ENCODE peak calls at places on chromosomes 2 and 18, in eight cellular contexts. Y is colonic mucosa, N is fibroblast of lung, Q is foreskin fibroblast, R is uterus, J is GM12865, L is fibroblast of pulmonary artery, D is cardiac fibroblast. H is an unnamed sample.
A peak's percentile ranks its signal among the peaks of the same experiment; 100 is the strongest.

GRCh38 chr2:65722028-65722427 is 289.6 kb upstream of the SPRED2 start:
- DNase-seq in R (peak; percentile 61), N (peak; percentile 51), J (no peak), D (peak; percentile 17), L (peak; percentile 12), Y (peak; percentile 20), Q (peak; percentile 4), H (no peak)

GRCh38 chr2:37664190-37664751 is 7.2 kb downstream of the CDC42EP3 start:
- DNase-seq in L (no peak), Y (no peak), D (no peak), R (no peak), J (no peak), Q (no peak), N (no peak), H (no peak)

GRCh38 chr2:143085125-143085784 is 44.0 kb upstream of the ARHGAP15 start:
- DNase-seq in Q (no peak), D (no peak), N (no peak), L (no peak), J (peak; percentile 10), R (no peak), Y (no peak), H (no peak)

GRCh38 chr2:45929674-45930395 is 278.4 kb downstream of the PRKCE start:
- DNase-seq in N (no peak), D (no peak), Y (no peak), R (no peak), Q (no peak), L (no peak), J (no peak), H (no peak)

GRCh38 chr2:166494140-166494544 is at the start of gene SCN7A:
- DNase-seq in J (no peak), Y (peak; percentile 22), D (peak; percentile 57), R (peak; percentile 78), Q (peak; percentile 77), N (peak; percentile 86), L (peak; percentile 61), H (no peak)

GRCh38 chr2:116810645-116811044 is 1003.8 kb upstream of the DDX18 start:
- DNase-seq in D (no peak), Y (no peak), L (no peak), R (no peak), N (no peak), Q (peak; percentile 48), J (no peak), H (no peak)

GRCh38 chr2:36362291-36362690 is 6.7 kb downstream of the CRIM1 start:
- DNase-seq in Y (no peak), R (no peak), J (no peak), Q (peak; percentile 77), D (peak; percentile 73), N (peak; percentile 76), L (peak; percentile 81), H (no peak)

GRCh38 chr18:60197233-60197632 is 175.3 kb downstream of the MC4R start:
- DNase-seq in N (no peak), L (no peak), Q (peak; percentile 3), Y (no peak), J (no peak), D (no peak), R (no peak), H (no peak)

GRCh38 chr18:56377161-56377560 is 261.2 kb downstream of the TXNL1 start:
- DNase-seq in N (no peak), L (no peak), R (no peak), Q (peak; percentile 47), D (no peak), Y (no peak), J (no peak), H (no peak)

GRCh38 chr2:36044389-36044788 is 311.2 kb upstream of the CRIM1 start:
- DNase-seq in J (no peak), N (no peak), L (no peak), D (no peak), Q (no peak), R (no peak), Y (no peak), H (no peak)

GRCh38 chr2:89781962-89782361 is 1090.5 kb downstream of the RPIA start:
- DNase-seq in N (no peak), L (no peak), R (no peak), Q (no peak), J (no peak), D (no peak), Y (no peak), H (no peak)

GRCh38 chr2:8648441-8648840 is 33.4 kb upstream of the ID2 start:
- DNase-seq in D (no peak), Q (no peak), L (no peak), N (no peak), J (no peak), Y (no peak), R (no peak), H (no peak)

GRCh38 chr2:545228-545627 is 132.0 kb downstream of the TMEM18 start:
- DNase-seq in Q (no peak), D (no peak), R (no peak), N (no peak), L (no peak), J (no peak), Y (no peak), H (no peak)

GRCh38 chr2:15730545-15731212 is 139.0 kb downstream of the DDX1 start:
- DNase-seq in R (peak; percentile 88), Y (peak; percentile 86), N (peak; percentile 95), L (peak; percentile 98), Q (peak; percentile 92), D (peak; percentile 98), J (peak; percentile 63), H (peak; percentile 69)

GRCh38 chr2:36478332-36478738 is 119.6 kb downstream of the FEZ2 start:
- DNase-seq in R (no peak), D (peak; percentile 96), L (peak; percentile 94), N (peak; percentile 64), Q (peak; percentile 93), J (no peak), Y (peak; percentile 43), H (no peak)

GRCh38 chr2:108407864-108408729 is 30.3 kb downstream of the SULT1C4 start:
- DNase-seq in J (peak; percentile 26), D (no peak), N (no peak), Y (no peak), L (no peak), R (no peak), Q (no peak), H (no peak)

GRCh38 chr2:181174880-181175590 is 194.6 kb downstream of the UBE2E3 start:
- DNase-seq in Y (no peak), J (no peak), D (no peak), Q (peak; percentile 64), N (peak; percentile 86), L (peak; percentile 26), R (no peak), H (no peak)

GRCh38 chr2:207516206-207516605 is 13.6 kb upstream of the CREB1 start:
- DNase-seq in D (peak; percentile 52), J (no peak), Y (no peak), R (no peak), Q (peak; percentile 44), N (peak; percentile 12), L (peak; percentile 25), H (no peak)

GRCh38 chr2:144522741-144523605 is 3.1 kb upstream of the ZEB2 start:
- DNase-seq in Q (peak; percentile 65), J (no peak), L (no peak), Y (no peak), D (peak; percentile 24), R (no peak), N (peak; percentile 47), H (no peak)

GRCh38 chr2:144521702-144522101 is 1.8 kb upstream of the ZEB2 start:
- DNase-seq in R (no peak), Y (no peak), J (no peak), N (peak; percentile 39), Q (peak; percentile 25), D (peak; percentile 19), L (no peak), H (no peak)

GRCh38 chr2:144524190-144524957 is 4.5 kb upstream of the ZEB2 start:
- DNase-seq in L (no peak), D (peak; percentile 75), J (no peak), R (peak; percentile 66), Q (peak; percentile 67), Y (no peak), N (peak; percentile 63), H (no peak)

GRCh38 chr2:144520718-144521487 is 984 bp upstream of the ZEB2 start:
- DNase-seq in D (peak; percentile 94), N (peak; percentile 98), J (no peak), Y (no peak), R (no peak), Q (peak; percentile 91), L (peak; percentile 89), H (no peak)

GRCh38 chr2:144523606-144524131 is 3.8 kb upstream of the ZEB2 start:
- DNase-seq in Q (peak; percentile 50), J (no peak), L (no peak), Y (no peak), D (peak; percentile 43), N (peak; percentile 42), R (no peak), H (no peak)
- H3K4me3 ChIP-seq in Q (peak overlapping the region; percentile 69), J (no peak overlapping the region), L (peak overlapping the region; percentile 62), Y (peak overlapping the region; percentile 25), D (peak overlapping the region; percentile 60), N (peak overlapping the region; percentile 67), R (peak overlapping the region; percentile 56), H (no peak overlapping the region)

DNA sequence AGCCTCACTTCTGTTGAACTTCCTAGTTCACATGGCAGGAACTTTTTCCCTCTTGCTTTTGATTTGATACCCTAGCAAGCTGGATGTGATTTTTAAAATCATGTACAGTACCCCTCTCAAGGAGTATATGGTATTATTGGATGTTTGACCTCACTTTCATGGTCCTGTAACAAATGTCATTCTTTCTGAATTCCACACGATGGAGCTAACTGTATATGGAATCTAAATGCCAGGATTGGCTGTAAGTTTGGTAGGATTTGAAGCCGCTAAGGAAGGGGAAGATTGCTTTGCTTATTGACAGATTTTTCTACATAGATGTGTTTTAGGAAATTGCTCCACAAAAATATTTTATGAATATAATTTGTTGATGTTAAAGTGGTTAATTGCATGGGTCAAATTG is 18.3 kb downstream of the MAIP1 start:
- DNase-seq in L (peak; percentile 70), Q (peak; percentile 76), N (peak; percentile 86), Y (no peak), J (no peak), D (peak; percentile 73), R (no peak), H (no peak)
- TF ChIP-seq CTCF in L (peak; percentile 62), Q (peak; percentile 46), N (peak; percentile 47), Y (peak; percentile 39), J (peak; percentile 25), D (peak; percentile 45), R (peak; percentile 33), H (peak; percentile 66)

GRCh38 chr2:237486819-237487448 is at the start of gene MLPH:
- DNase-seq in D (peak; percentile 50), Q (peak; percentile 89), R (peak; percentile 63), J (no peak), N (peak; percentile 49), Y (peak; percentile 83), L (no peak), H (no peak)
- H3K4me3 ChIP-seq in D (peak within 1 kb of the TSS; percentile 72), Q (peak within 1 kb of the TSS; percentile 83), R (peak within 1 kb of the TSS; percentile 41), J (no peak within 1 kb of the TSS), N (peak within 1 kb of the TSS; percentile 68), Y (peak within 1 kb of the TSS; percentile 42), L (peak within 1 kb of the TSS; percentile 62), H (peak within 1 kb of the TSS; percentile 88)

DNA sequence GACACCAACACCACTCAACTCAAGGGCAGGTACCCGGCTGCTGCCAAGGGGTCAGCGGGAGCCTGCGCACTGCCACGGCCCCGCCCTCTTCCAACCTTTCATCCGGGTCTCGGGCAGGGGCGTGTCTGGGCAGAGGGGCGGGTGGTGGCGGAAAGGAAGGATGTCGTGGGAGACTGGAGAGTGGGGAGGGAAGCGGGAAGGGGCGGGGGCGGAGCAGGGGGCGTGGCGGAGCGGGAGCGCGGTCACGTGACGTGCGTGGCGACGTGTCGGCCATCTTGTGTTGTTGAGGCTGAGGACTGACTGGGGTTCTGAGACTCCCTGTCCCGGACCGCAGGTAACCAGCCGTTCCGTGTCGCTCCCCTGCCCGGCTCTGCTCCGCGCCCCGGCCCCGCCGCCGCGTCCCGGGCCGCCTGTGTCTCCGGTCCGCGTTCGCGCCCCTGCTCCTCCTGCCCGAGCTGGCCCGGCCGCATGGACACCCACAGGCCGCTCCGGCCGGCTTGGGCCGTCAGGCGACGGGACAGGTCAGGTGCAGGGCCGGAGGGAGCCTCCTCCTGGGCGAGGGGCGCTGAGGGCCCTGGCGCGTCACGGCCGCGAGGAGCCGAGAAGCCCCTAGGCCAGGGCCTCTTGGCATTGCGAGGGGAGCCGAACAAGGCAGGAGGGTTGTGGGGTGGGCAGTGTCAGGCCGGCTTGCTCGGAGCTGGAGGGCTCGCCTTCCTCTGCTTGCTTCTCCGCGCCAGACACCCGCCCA is at the start of gene GIGYF2:
- DNase-seq in J (peak; percentile 97), R (peak; percentile 97), Y (peak; percentile 97), D (peak; percentile 97), N (peak; percentile 94), L (peak; percentile 96), Q (peak; percentile 98), H (peak; percentile 89)
- TF ChIP-seq CTCF in J (no peak), R (no peak), Y (no peak), D (no peak), N (no peak), L (no peak), Q (no peak), H (no peak)

H was measured in LNCaP clone FGC.